ENCODE peak calls at places on chromosome 11, in nine cellular contexts. F, S, Z, J, M, T, G, O and H are unnamed samples.

GRCh38 chr11:32704775-32705174 is 89.7 kb downstream of the CCDC73 start:
- DNase-seq in F (no peak), S (no peak), Z (no peak), J (no peak), M (no peak), T (no peak), G (no peak), O (no peak), H (no peak)

GRCh38 chr11:130775306-130776043 is 140.8 kb downstream of the SNX19 start:
- DNase-seq in F (no peak), S (no peak), Z (no peak), J (no peak), M (no peak), T (no peak), G (no peak), O (no peak), H (no peak)

GRCh38 chr11:126567419-126567818 is 211.9 kb downstream of the ST3GAL4 start:
- DNase-seq in F (no peak), S (no peak), Z (no peak), J (no peak), M (no peak), T (no peak), G (no peak), O (no peak), H (no peak)

GRCh38 chr11:110908401-110909106 is 196.3 kb upstream of the ARHGAP20 start:
- DNase-seq in F (no peak), S (no peak), Z (no peak), J (no peak), M (no peak), T (no peak), G (no peak), O (no peak), H (no peak)

GRCh38 chr11:20248345-20248744 is 88.1 kb upstream of the DBX1 start:
- DNase-seq in F (no peak), S (no peak), Z (no peak), J (no peak), M (no peak), T (no peak), G (no peak), O (no peak), H (no peak)

GRCh38 chr11:124179311-124179710 is 3.8 kb upstream of the OR10D3 start:
- DNase-seq in F (no peak), S (no peak), Z (no peak), J (no peak), M (no peak), T (no peak), G (no peak), O (no peak), H (no peak)

GRCh38 chr11:111360150-111361043 is 18.7 kb downstream of the POU2AF1 start:
- DNase-seq in F (no peak), S (no peak), Z (no peak), J (no peak), M (no peak), T (no peak), G (no peak), O (peak; percentile 18), H (no peak)

GRCh38 chr11:134334796-134335571 is 3.2 kb downstream of the GLB1L2 start:
- DNase-seq in F (peak; percentile 10), S (no peak), Z (no peak), J (no peak), M (no peak), T (no peak), G (no peak), O (no peak), H (no peak)

GRCh38 chr11:844693-845644 is 2.3 kb downstream of the TSPAN4 start:
- DNase-seq in F (peak; percentile 94), S (peak; percentile 47), Z (peak; percentile 87), J (peak; percentile 94), M (peak; percentile 81), T (no peak), G (peak; percentile 97), O (no peak), H (no peak)
- TF ChIP-seq CTCF in F (no peak), S (no peak), Z (no peak), J (no peak), M (no peak), T (no peak), G (no peak), O (no peak), H (no peak)

GRCh38 chr11:1931326-1931725 is 11.8 kb downstream of the TNNT3 start:
- DNase-seq in F (no peak), S (no peak), Z (peak; percentile 56), J (no peak), M (no peak), T (no peak), G (peak; percentile 47), O (no peak), H (no peak)
- TF ChIP-seq CTCF in F (no peak), S (no peak), Z (no peak), J (no peak), M (no peak), T (no peak), G (no peak), O (no peak), H (no peak)

GRCh38 chr11:131889760-131890620 is 519.6 kb downstream of the NTM start:
- DNase-seq in F (no peak), S (no peak), Z (no peak), J (peak; percentile 73), M (no peak), T (no peak), G (no peak), O (peak; percentile 19), H (no peak)
- TF ChIP-seq CTCF in F (no peak), S (no peak), Z (no peak), J (peak; percentile 21), M (no peak), T (no peak), G (no peak), O (no peak), H (no peak)

DNA sequence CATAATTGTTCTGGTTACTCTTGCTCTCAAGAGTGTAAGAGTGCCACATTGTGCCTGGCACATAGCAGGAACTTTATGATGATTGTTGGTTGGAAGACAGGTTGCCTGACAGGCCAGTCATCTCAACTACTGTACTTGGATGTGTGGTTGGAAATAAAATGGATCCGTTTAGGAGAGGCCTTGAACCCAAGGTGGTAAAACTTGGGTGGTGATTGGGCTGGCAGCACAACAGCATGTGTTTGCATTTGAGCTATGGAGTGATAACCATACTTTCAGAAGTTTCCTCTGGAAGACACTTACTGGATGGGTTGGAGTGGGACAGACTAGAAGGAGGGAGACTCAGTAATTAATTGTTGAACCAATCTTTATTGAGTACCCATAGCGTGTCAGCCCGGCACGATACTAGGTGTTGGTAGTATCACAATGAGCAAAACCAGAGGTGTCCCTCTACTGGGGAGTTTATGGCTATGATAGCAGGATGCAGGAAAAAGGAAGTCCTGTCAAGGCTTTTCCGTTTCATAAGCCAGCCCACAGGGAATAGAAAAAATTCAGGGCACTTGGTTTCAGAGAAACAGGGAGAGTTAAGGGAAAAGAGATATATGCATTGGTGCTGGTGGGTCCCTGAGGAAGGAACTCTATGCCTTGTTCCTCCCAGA is 3.1 kb upstream of the TMEM109 start:
- DNase-seq in F (no peak), S (no peak), Z (no peak), J (peak; percentile 8), M (no peak), T (no peak), G (no peak), O (peak; percentile 73), H (no peak)
- TF ChIP-seq CTCF in F (no peak), S (no peak), Z (peak; percentile 20), J (no peak), M (no peak), T (no peak), G (no peak), O (peak; percentile 15), H (no peak)

GRCh38 chr11:94897330-94897768 is 76.0 kb downstream of the CWC15 start:
- DNase-seq in F (peak; percentile 53), S (no peak), Z (peak; percentile 65), J (peak; percentile 73), M (peak; percentile 63), T (no peak), G (peak; percentile 35), O (peak; percentile 45), H (no peak)
- TF ChIP-seq CTCF in F (peak; percentile 55), S (peak; percentile 71), Z (peak; percentile 80), J (peak; percentile 88), M (peak; percentile 85), T (peak; percentile 89), G (peak; percentile 92), O (peak; percentile 88), H (peak; percentile 54)

GRCh38 chr11:3052109-3052479 is 5.1 kb downstream of the CARS1 start:
- DNase-seq in F (no peak), S (no peak), Z (no peak), J (no peak), M (no peak), T (no peak), G (no peak), O (peak; percentile 49), H (no peak)

GRCh38 chr11:3049430-3050243 is 7.6 kb downstream of the CARS1 start:
- DNase-seq in F (peak; percentile 59), S (peak; percentile 78), Z (peak; percentile 97), J (no peak), M (no peak), T (peak; percentile 93), G (peak; percentile 55), O (peak; percentile 94), H (peak; percentile 60)

GRCh38 chr11:3050386-3051325 is 6.6 kb downstream of the CARS1 start:
- DNase-seq in F (no peak), S (no peak), Z (no peak), J (no peak), M (no peak), T (no peak), G (no peak), O (no peak), H (no peak)

GRCh38 chr11:3052567-3052966 is 4.7 kb downstream of the CARS1 start:
- DNase-seq in F (no peak), S (no peak), Z (no peak), J (no peak), M (no peak), T (no peak), G (no peak), O (no peak), H (no peak)

DNA sequence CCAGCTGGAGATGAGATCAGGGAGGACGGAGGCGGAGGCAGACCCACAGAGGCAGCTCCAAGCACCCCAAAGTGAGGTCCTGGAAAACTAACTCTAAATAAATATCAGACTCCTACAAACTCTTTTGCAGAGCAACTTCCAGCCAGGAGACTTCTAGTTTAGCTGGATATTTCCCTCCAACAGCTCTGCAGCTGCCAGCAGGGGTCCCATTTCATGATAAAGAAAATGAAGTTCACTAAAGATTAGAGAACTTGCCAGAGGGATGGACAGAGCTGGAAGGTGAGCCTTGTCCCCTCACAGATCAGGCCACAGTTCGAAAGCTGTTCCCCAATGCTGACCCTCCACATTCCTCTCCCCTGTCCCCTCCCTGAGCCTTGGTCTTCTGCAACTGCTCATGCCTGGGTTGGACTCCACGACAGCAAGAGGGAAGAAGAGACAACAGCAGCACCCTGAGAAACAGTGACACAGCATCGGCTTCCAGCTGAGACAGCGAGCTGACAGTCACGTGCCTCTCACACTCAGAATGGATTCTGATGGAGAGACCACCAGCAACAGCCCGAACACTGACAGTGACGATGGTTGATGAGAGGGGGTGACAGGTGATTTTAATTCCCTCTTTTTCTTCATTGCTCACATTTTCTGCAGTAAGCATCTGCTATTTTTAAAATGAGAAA is 5.7 kb downstream of the CARS1 start:
- DNase-seq in F (no peak), S (no peak), Z (no peak), J (no peak), M (no peak), T (no peak), G (no peak), O (no peak), H (no peak)
- TF ChIP-seq CTCF in F (no peak), S (no peak), Z (no peak), J (no peak), M (no peak), T (no peak), G (no peak), O (no peak), H (no peak)